ENCODE peak calls at places on chromosomes 6 and 20, in seven cellular contexts. D is H9, Y is osteocyte, V is A673, R is GM20000, U is choroid plexus epithelial cell, H is AG10803. K is an unnamed sample.

GRCh38 chr6:32313964-32314363 is 57.7 kb downstream of the TSBP1 start:
- DNase-seq in U (no peak), H (no peak), Y (no peak), R (no peak), D (no peak), V (no peak), K (no peak)

GRCh38 chr20:19692685-19693119 is 65.4 kb upstream of the RIN2 start:
- DNase-seq in U (peak), D (peak), H (peak), Y (peak), V (peak), R (peak), K (peak)

GRCh38 chr6:164040994-164041393 is 626.5 kb downstream of the QKI start:
- DNase-seq in V (no peak), R (no peak), D (no peak), U (no peak), H (no peak), Y (no peak), K (no peak)

GRCh38 chr20:20487811-20488210 is 119.9 kb downstream of the INSM1 start:
- DNase-seq in R (no peak), U (no peak), H (peak), D (no peak), Y (no peak), V (no peak), K (no peak)

GRCh38 chr6:149566372-149567193 is at the start of gene GINM1:
- DNase-seq in H (peak), U (peak), R (peak), D (peak), Y (peak), V (peak), K (peak)

GRCh38 chr20:32535316-32535952 is 49.7 kb downstream of the NOL4L start:
- DNase-seq in R (no peak), U (no peak), Y (no peak), V (no peak), D (no peak), H (no peak), K (no peak)

GRCh38 chr6:144277174-144277573 is 8.0 kb upstream of the UTRN start:
- DNase-seq in U (no peak), H (no peak), R (no peak), Y (no peak), V (no peak), D (no peak), K (no peak)

GRCh38 chr6:137821486-137821885 is 45.6 kb upstream of the TNFAIP3 start:
- DNase-seq in R (no peak), U (no peak), D (no peak), Y (no peak), H (peak), V (no peak), K (no peak)

GRCh38 chr20:11155156-11155805 is 481.5 kb upstream of the JAG1 start:
- DNase-seq in R (no peak), Y (no peak), H (peak), U (no peak), D (no peak), V (no peak), K (no peak)

GRCh38 chr6:50921968-50922367 is 103.3 kb downstream of the TFAP2B start:
- DNase-seq in H (no peak), R (no peak), V (no peak), Y (no peak), D (no peak), U (no peak), K (no peak)

GRCh38 chr6:100062621-100063020 is 68.6 kb upstream of the MCHR2 start:
- DNase-seq in D (no peak), Y (no peak), R (no peak), V (no peak), H (no peak), U (no peak), K (no peak)

GRCh38 chr6:107626645-107627044 is 136.7 kb downstream of the SOBP start:
- DNase-seq in D (no peak), V (no peak), U (no peak), R (no peak), Y (no peak), H (no peak), K (no peak)

GRCh38 chr6:24720131-24720603 is 1.2 kb upstream of the C6orf62 start:
- DNase-seq in R (peak), D (peak), H (peak), V (peak), U (peak), Y (peak), K (peak)

GRCh38 chr20:33262658-33263065 is 20.4 kb upstream of the BPIFB1 start:
- DNase-seq in H (peak), Y (no peak), R (no peak), V (peak), U (peak), D (peak), K (peak)

GRCh38 chr20:47735412-47736400 is 49.6 kb downstream of the SULF2 start:
- DNase-seq in H (peak), D (no peak), U (peak), V (no peak), R (no peak), Y (no peak), K (no peak)

GRCh38 chr20:45993197-45993951 is 15.3 kb upstream of the MMP9 start:
- DNase-seq in V (peak), D (no peak), H (peak), R (no peak), U (peak), Y (no peak), K (no peak)

GRCh38 chr20:20781029-20781428 is 68.6 kb upstream of the RALGAPA2 start:
- DNase-seq in H (no peak), V (no peak), D (no peak), Y (no peak), R (no peak), U (no peak), K (no peak)

GRCh38 chr6:26464416-26465131 is 6.8 kb downstream of the BTN2A1 start:
- DNase-seq in U (no peak), V (no peak), Y (no peak), D (no peak), R (no peak), H (no peak), K (no peak)

GRCh38 chr6:4369616-4370015 is 234.2 kb upstream of the ECI2 start:
- DNase-seq in V (no peak), H (peak), D (no peak), Y (no peak), R (no peak), U (peak), K (no peak)

GRCh38 chr20:6641012-6641411 is 126.5 kb upstream of the BMP2 start:
- DNase-seq in V (no peak), D (no peak), H (no peak), U (no peak), Y (no peak), R (no peak), K (no peak)
- TF ChIP-seq CTCF in V (no peak), D (peak), H (no peak), U (no peak), Y (no peak), R (no peak), K (no peak)

DNA sequence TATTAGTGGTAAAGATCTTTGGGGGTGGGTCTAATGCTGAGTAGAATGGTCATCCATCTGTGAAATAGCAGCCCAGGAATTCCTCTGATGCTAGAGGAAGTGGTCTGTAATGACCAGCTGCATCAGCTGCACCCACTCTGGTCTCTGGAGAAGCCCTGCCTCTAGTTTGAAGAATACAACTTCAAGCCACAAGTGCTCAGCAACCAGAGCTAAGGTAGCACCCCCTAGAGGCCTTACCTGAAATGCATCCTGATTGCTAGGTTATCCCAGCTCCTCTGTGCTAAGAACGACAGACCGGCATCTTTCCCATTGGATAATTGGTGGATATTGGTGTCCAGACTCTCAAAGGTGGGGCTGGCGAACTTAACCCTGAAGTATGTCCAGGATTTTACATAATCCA is 58.2 kb downstream of the DNAH8 start:
- DNase-seq in D (peak), R (peak), V (peak), Y (no peak), U (no peak), H (no peak), K (peak)
- TF ChIP-seq CTCF in D (peak), R (peak), V (peak), Y (peak), U (peak), H (peak), K (peak)

DNA sequence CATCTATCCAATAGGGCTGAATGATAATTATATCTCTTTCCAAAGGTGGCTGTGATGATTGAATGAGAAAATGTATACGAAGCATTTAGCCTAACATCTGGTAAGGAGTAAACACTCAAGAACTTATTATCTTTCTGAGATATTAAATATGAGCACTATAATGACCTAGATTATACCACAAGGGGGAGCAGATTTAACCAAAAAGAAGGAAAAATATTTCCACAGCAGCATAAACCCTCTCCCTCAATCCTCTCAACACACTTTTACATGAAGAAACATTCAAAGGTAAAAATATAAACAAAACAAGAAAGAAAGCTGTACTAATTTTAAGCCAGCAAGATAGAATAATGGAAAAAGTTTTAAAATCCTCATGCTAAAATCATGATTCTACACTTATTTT is 68.4 kb downstream of the SHPRH start:
- DNase-seq in V (peak), U (peak), R (no peak), Y (no peak), D (no peak), H (peak), K (no peak)
- TF ChIP-seq CTCF in V (peak), U (peak), R (no peak), Y (peak), D (peak), H (peak), K (peak)

DNA sequence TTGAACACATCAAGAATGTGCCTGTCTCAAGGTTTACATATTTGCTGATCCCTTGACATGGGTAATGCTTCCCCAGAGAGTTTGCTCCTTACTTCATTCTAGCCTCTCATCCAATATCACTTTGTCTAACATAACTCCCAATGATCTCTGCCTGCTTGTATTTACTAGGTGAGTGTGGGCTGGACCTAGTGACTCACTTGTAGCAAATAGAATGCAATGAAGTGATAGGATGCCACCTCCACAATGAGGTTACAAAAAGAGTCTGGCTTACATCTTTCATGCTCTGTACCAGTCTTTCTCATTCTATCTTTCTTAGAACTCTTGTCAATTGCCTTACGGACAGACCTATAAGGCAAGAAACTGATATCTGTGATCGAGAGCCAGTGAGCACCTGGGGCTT is 44.9 kb upstream of the TMEM200A start:
- DNase-seq in Y (no peak), U (no peak), D (no peak), V (no peak), H (no peak), R (no peak), K (no peak)
- TF ChIP-seq CTCF in Y (no peak), U (no peak), D (no peak), V (no peak), H (no peak), R (no peak), K (no peak)

DNA sequence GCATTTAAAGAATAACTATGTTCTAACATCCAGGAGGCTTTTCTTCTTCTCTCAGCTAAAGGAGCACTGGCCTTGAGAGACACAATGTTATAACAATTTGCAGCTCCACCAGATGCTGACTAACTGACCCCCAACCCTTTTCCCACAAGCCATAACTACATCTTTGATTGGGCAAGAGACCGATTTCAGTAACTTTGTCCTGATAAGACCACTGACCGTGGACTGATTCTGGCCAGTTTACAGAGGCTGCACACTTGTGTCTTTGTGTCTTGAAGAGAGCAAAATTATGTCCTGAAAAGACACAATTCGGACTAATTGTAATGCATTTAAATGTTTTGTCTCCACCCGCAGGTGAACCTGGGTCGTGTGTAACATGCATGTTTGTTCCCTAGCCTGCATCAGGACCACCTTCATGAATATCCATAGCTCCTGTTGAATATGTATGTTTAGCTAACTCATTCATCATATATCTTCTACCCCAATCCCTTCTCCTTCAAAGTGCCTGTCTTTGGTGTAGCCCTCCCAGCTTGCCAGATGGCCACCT is 22.3 kb downstream of the ABRACL start:
- DNase-seq in H (no peak), Y (no peak), V (no peak), D (no peak), U (peak), R (no peak), K (no peak)
- TF ChIP-seq CTCF in H (no peak), Y (no peak), V (no peak), D (no peak), U (no peak), R (no peak), K (no peak)

GRCh38 chr20:3696200-3696599 is 14.4 kb upstream of the ADAM33 start:
- DNase-seq in D (no peak), R (no peak), H (no peak), Y (no peak), V (no peak), U (no peak), K (no peak)
- TF ChIP-seq CTCF in D (peak), R (no peak), H (peak), Y (peak), V (peak), U (peak), K (peak)

DNA sequence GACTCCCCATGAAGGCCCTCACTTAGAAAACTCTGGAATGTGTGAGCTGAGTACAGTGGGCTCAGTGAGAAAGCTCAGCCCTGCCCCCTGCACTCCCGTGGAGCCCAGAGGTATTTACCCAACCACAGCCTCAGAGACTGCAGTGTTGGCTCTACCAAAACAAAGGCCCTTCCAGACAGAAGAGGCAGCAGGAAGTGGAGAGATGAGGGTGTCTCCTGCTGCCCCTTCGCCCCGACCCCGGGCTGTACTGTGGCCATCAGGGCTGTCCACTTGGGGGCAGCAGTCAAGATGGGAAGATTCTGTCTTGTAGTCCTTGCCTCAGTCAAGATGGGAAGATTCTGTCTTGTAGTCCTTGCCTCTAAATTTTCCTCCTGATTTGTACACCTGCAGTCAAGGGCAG is 341.3 kb downstream of the TAF4 start:
- DNase-seq in Y (no peak), H (peak), R (no peak), V (no peak), D (peak), U (peak), K (peak)
- TF ChIP-seq CTCF in Y (peak), H (peak), R (peak), V (peak), D (peak), U (peak), K (peak)

DNA sequence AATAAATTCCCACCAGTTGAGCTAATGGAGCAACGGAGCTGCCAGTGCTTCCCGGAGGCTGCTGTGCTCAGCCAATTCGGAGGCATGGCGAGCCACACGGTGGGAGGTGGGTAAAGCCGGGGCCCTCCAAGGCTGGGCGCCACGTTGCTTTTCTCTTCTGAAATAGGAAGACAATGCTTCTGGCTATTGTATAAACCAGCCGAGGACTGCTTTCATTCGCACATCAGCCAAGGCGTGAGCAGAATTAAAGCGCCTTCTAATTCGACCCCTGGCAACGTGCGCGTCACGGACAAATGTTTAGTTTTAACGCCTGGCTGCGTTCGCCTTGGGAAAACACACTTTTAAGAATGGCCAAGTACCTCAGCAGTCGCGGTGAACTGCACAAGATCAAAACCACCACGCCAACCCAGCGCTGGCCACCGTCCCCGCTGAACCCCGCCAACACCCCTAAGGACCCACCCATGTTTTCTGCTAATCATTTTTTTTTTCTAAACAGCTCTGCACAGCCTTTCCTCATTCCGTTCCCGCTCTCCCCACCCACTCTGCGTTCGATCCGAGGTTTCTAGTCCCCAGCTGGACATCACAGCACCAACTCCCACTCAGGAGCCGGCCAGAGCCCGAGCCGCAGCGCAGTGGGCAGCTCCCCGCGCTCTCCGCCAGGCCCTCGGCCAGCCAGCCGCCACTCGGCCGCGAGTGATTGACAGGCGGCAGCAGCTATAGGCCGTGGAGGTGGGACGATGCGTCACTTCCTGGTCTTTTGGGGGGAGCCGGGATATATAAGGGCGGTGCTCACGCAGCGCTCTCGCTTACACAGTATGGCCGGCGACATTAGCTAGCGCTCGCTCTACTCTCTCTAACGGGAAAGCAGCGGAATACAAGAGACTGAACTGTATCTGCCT is at the start of gene AMD1:
- DNase-seq in Y (peak), H (peak), U (peak), R (peak), D (peak), V (peak), K (peak)
- TF ChIP-seq CTCF in Y (no peak), H (no peak), U (no peak), R (no peak), D (no peak), V (no peak), K (no peak)